ENCODE peak calls at places on chromosome X, in six cellular contexts. O, S, L, W, E and A are unnamed samples.

GRCh38 chrX:34848281-34848680 is 94.3 kb upstream of the FAM47B start:
- DNase-seq in O (no peak), S (no peak), L (no peak), W (no peak), E (no peak), A (no peak)

GRCh38 chrX:118353081-118353850 is 7.4 kb downstream of the WDR44 start:
- DNase-seq in O (no peak), S (no peak), L (no peak), W (no peak), E (no peak), A (no peak)

GRCh38 chrX:20181563-20182329 is 40.1 kb upstream of the EIF1AX start:
- DNase-seq in O (no peak), S (no peak), L (no peak), W (no peak), E (no peak), A (no peak)

GRCh38 chrX:44462851-44463250 is 79.8 kb downstream of the FUNDC1 start:
- DNase-seq in O (peak; percentile 16), S (no peak), L (no peak), W (no peak), E (no peak), A (no peak)

GRCh38 chrX:10022580-10023245 is 55.6 kb downstream of the CLDN34 start:
- DNase-seq in O (no peak), S (no peak), L (no peak), W (no peak), E (no peak), A (no peak)

GRCh38 chrX:97260679-97261078 is 377.0 kb downstream of the RPA4 start:
- DNase-seq in O (no peak), S (no peak), L (no peak), W (no peak), E (no peak), A (no peak)

GRCh38 chrX:152632445-152633097 is 5.1 kb upstream of the GABRQ start:
- DNase-seq in O (peak; percentile 2), S (peak; percentile 24), L (no peak), W (no peak), E (peak; percentile 16), A (peak; percentile 0)

GRCh38 chrX:14758029-14758491 is 114.8 kb downstream of the FANCB start:
- DNase-seq in O (no peak), S (no peak), L (no peak), W (no peak), E (no peak), A (no peak)

GRCh38 chrX:45771114-45771513 is 570.4 kb upstream of the DIPK2B start:
- DNase-seq in O (no peak), S (peak; percentile 84), L (no peak), W (no peak), E (peak; percentile 77), A (no peak)

GRCh38 chrX:8042304-8042703 is 115.1 kb upstream of the PNPLA4 start:
- DNase-seq in O (peak; percentile 50), S (peak; percentile 5), L (no peak), W (no peak), E (no peak), A (no peak)

GRCh38 chrX:154485150-154486051 is 1.0 kb downstream of the UBL4A start:
- DNase-seq in O (peak; percentile 60), S (no peak), L (no peak), W (no peak), E (no peak), A (no peak)

GRCh38 chrX:146615807-146616206 is 193.8 kb upstream of the CXorf51B start:
- DNase-seq in O (no peak), S (no peak), L (no peak), W (no peak), E (no peak), A (no peak)

GRCh38 chrX:113512700-113513395 is 672.2 kb upstream of the AMOT start:
- DNase-seq in O (no peak), S (peak; percentile 78), L (no peak), W (no peak), E (peak; percentile 34), A (no peak)

GRCh38 chrX:134990475-134991473 is at the start of gene SMIM10:
- DNase-seq in O (no peak), S (no peak), L (peak; percentile 1), W (peak; percentile 48), E (no peak), A (no peak)

GRCh38 chrX:14916017-14916674 is 42.9 kb downstream of the MOSPD2 start:
- DNase-seq in O (no peak), S (peak; percentile 3), L (no peak), W (no peak), E (no peak), A (no peak)

GRCh38 chrX:75278991-75279390 is 5.1 kb downstream of the UPRT start:
- DNase-seq in O (no peak), S (no peak), L (no peak), W (no peak), E (no peak), A (no peak)

GRCh38 chrX:54447461-54447860 is 7.3 kb downstream of the TSR2 start:
- DNase-seq in O (no peak), S (peak; percentile 1), L (no peak), W (no peak), E (no peak), A (no peak)

GRCh38 chrX:151004085-151004484 is 20.9 kb downstream of the HMGB3 start:
- DNase-seq in O (no peak), S (peak; percentile 13), L (no peak), W (no peak), E (no peak), A (no peak)

GRCh38 chrX:84188320-84188834 is 378 bp upstream of the RPS6KA6 start:
- DNase-seq in O (no peak), S (peak; percentile 48), L (no peak), W (peak; percentile 45), E (no peak), A (no peak)

GRCh38 chrX:48569958-48570357 is 4.3 kb upstream of the RBM3 start:
- DNase-seq in O (no peak), S (no peak), L (no peak), W (peak; percentile 41), E (no peak), A (no peak)

GRCh38 chrX:73765776-73766465 is 202.9 kb downstream of the CHIC1 start:
- DNase-seq in O (no peak), S (no peak), L (no peak), W (no peak), E (no peak), A (no peak)